ENCODE peak calls at places on chromosomes 13 and 19, in ten cellular contexts. F, R, G, Y, S, B, V, J, X and T are unnamed samples.

GRCh38 chr19:15137777-15138176 is 30.6 kb downstream of the SYDE1 start:
- DNase-seq in J (no peak), V (no peak), F (no peak), R (no peak), G (no peak), B (no peak), X (no peak), S (no peak), Y (no peak), T (no peak)

GRCh38 chr19:13060964-13061927 is 41.4 kb downstream of the LYL1 start:
- DNase-seq in V (peak; percentile 80), X (peak; percentile 87), G (peak; percentile 81), Y (peak; percentile 92), R (peak; percentile 88), J (peak; percentile 61), S (peak; percentile 55), F (peak; percentile 17), B (peak; percentile 86), T (peak; percentile 64)

GRCh38 chr13:70189981-70190380 is 81.7 kb upstream of the KLHL1 start:
- DNase-seq in G (no peak), J (no peak), R (no peak), V (no peak), F (no peak), S (no peak), B (no peak), Y (no peak), X (no peak), T (no peak)

GRCh38 chr13:104984296-104984818 is 1551.1 kb downstream of the EFNB2 start:
- DNase-seq in Y (no peak), R (peak; percentile 82), F (no peak), X (peak; percentile 51), J (no peak), B (peak; percentile 3), V (no peak), S (peak; percentile 17), G (no peak), T (no peak)

GRCh38 chr13:67439365-67439764 is 209.2 kb upstream of the PCDH9 start:
- DNase-seq in R (no peak), F (no peak), B (no peak), S (no peak), X (no peak), Y (no peak), J (no peak), G (no peak), V (no peak), T (no peak)

GRCh38 chr19:18905520-18906236 is 9.7 kb upstream of the CERS1 start:
- DNase-seq in X (no peak), J (no peak), V (no peak), F (no peak), B (no peak), Y (no peak), S (no peak), G (no peak), R (no peak), T (no peak)

GRCh38 chr13:29935309-29935981 is 85.0 kb upstream of the UBL3 start:
- DNase-seq in F (no peak), B (peak; percentile 25), R (no peak), X (peak; percentile 94), S (no peak), G (no peak), J (peak; percentile 34), V (no peak), Y (no peak), T (no peak)

GRCh38 chr19:45352062-45352461 is 11.5 kb downstream of the KLC3 start:
- DNase-seq in X (no peak), R (no peak), S (no peak), B (no peak), G (no peak), F (no peak), J (no peak), V (no peak), Y (no peak), T (no peak)

GRCh38 chr13:48265217-48265815 is 32.3 kb downstream of the ITM2B start:
- DNase-seq in X (peak; percentile 34), F (no peak), J (no peak), G (no peak), R (no peak), V (no peak), B (no peak), Y (no peak), S (no peak), T (no peak)

GRCh38 chr13:97279913-97280312 is 57.8 kb downstream of the MBNL2 start:
- DNase-seq in G (no peak), F (no peak), B (no peak), V (no peak), J (no peak), X (no peak), R (peak; percentile 67), Y (no peak), S (no peak), T (no peak)

GRCh38 chr13:97141564-97142005 is 80.5 kb upstream of the MBNL2 start:
- DNase-seq in J (no peak), Y (peak; percentile 89), R (peak; percentile 89), V (no peak), B (no peak), F (peak; percentile 96), S (peak; percentile 64), G (peak; percentile 23), X (peak; percentile 57), T (no peak)